ENCODE peak calls at places on chromosome 1, in ten cellular contexts. L is brain microvascular endothelial cell, V is fibroblast of pulmonary artery, U is neural progenitor cell, W is RWPE2, I is lower leg skin, P is adrenal gland, X is prostate gland, K is esophagus squamous epithelium, D is cardiac fibroblast. C is an unnamed sample.

GRCh38 chr1:102002057-102002456 is 5.3 kb upstream of the OLFM3 start:
- DNase-seq in L (no peak), K (no peak), X (no peak), D (no peak), P (no peak), V (no peak), U (no peak), I (no peak), W (no peak), C (no peak)

GRCh38 chr1:74426208-74426932 is 86.0 kb downstream of the LRRC53 start:
- DNase-seq in X (no peak), W (no peak), V (no peak), P (no peak), D (no peak), L (no peak), I (no peak), U (no peak), K (no peak), C (no peak)

GRCh38 chr1:21899972-21900371 is 37.1 kb downstream of the HSPG2 start:
- DNase-seq in I (no peak), P (no peak), X (no peak), L (no peak), D (peak), V (peak), W (peak), U (peak), K (no peak), C (no peak)

GRCh38 chr1:35202048-35202719 is 9.2 kb upstream of the SFPQ start:
- DNase-seq in X (peak), D (peak), K (no peak), W (no peak), U (peak), I (peak), P (peak), L (peak), V (peak), C (peak)

GRCh38 chr1:230141002-230141648 is 74.1 kb downstream of the GALNT2 start:
- DNase-seq in V (peak), U (no peak), K (no peak), P (no peak), I (no peak), W (no peak), L (peak), X (no peak), D (peak), C (peak)

GRCh38 chr1:1916882-1917281 is 1.8 kb downstream of the CALML6 start:
- DNase-seq in V (no peak), K (no peak), W (peak), D (no peak), L (no peak), P (no peak), I (no peak), U (no peak), X (no peak), C (no peak)

GRCh38 chr1:9848022-9848421 is 24.3 kb upstream of the CLSTN1 start:
- DNase-seq in K (no peak), I (no peak), W (no peak), P (peak), V (no peak), D (no peak), X (peak), U (no peak), L (no peak), C (no peak)

GRCh38 chr1:145706282-145706681 is 886 bp downstream of the PDZK1 start:
- DNase-seq in D (peak), X (no peak), U (no peak), V (no peak), P (no peak), L (peak), W (peak), I (peak), K (no peak), C (peak)

GRCh38 chr1:205069371-205070125 is 14.7 kb downstream of the TMEM81 start:
- DNase-seq in K (no peak), L (no peak), U (no peak), W (no peak), D (no peak), X (no peak), I (peak), V (no peak), P (no peak), C (no peak)

GRCh38 chr1:37602750-37603694 is 7.3 kb upstream of the GNL2 start:
- DNase-seq in K (no peak), D (peak), L (peak), V (peak), P (peak), W (no peak), I (no peak), U (peak), X (no peak), C (no peak)

GRCh38 chr1:37946703-37947360 is at the start of gene INPP5B:
- DNase-seq in V (peak), P (peak), W (no peak), D (peak), X (peak), I (peak), L (peak), K (peak), U (peak), C (peak)

GRCh38 chr1:68331117-68331865 is 99.0 kb upstream of the WLS start:
- DNase-seq in I (no peak), L (peak), K (no peak), V (peak), U (no peak), D (peak), X (no peak), W (no peak), P (no peak), C (peak)

GRCh38 chr1:184802739-184803492 is 48.3 kb upstream of the EDEM3 start:
- DNase-seq in V (no peak), W (no peak), U (no peak), I (no peak), X (no peak), D (peak), L (no peak), P (no peak), K (no peak), C (peak)

GRCh38 chr1:2095981-2096736 is 45.9 kb downstream of the PRKCZ start:
- DNase-seq in W (no peak), L (no peak), K (no peak), X (no peak), D (no peak), U (no peak), V (no peak), I (no peak), P (no peak), C (no peak)

GRCh38 chr1:173329747-173330146 is 122.6 kb upstream of the TNFSF4 start:
- DNase-seq in X (no peak), P (no peak), I (no peak), L (peak), W (no peak), K (no peak), D (peak), V (peak), U (no peak), C (peak)

GRCh38 chr1:109477821-109478220 is 5.9 kb upstream of the ATXN7L2 start:
- DNase-seq in L (no peak), P (no peak), D (no peak), W (no peak), K (no peak), U (no peak), I (peak), V (no peak), X (no peak), C (no peak)

GRCh38 chr1:119549719-119550141 is 42.7 kb downstream of the HSD3B1 start:
- DNase-seq in U (peak), D (peak), P (peak), X (peak), K (no peak), I (no peak), W (no peak), L (peak), V (peak), C (peak)

GRCh38 chr1:23696335-23696989 is 4.9 kb downstream of the RPL11 start:
- DNase-seq in P (no peak), L (peak), V (no peak), W (no peak), K (no peak), I (no peak), X (no peak), U (no peak), D (no peak), C (no peak)

GRCh38 chr1:23695667-23696066 is 4.1 kb downstream of the RPL11 start:
- DNase-seq in I (no peak), X (no peak), V (no peak), W (no peak), U (no peak), P (no peak), L (no peak), D (no peak), K (no peak), C (no peak)

GRCh38 chr1:23692308-23692871 is 784 bp downstream of the RPL11 start:
- DNase-seq in X (no peak), V (no peak), W (no peak), U (peak), I (no peak), P (no peak), L (no peak), D (no peak), K (no peak), C (no peak)

GRCh38 chr1:23693599-23693998 is 2.0 kb downstream of the RPL11 start:
- DNase-seq in P (no peak), D (no peak), U (no peak), I (no peak), X (no peak), L (no peak), K (no peak), V (no peak), W (no peak), C (no peak)

GRCh38 chr1:23694371-23694770 is 2.8 kb downstream of the RPL11 start:
- DNase-seq in D (no peak), K (no peak), X (no peak), W (no peak), L (no peak), P (no peak), V (no peak), U (no peak), I (no peak), C (no peak)
- H3K4me3 ChIP-seq in D (no peak), K (no peak), X (no peak), W (no peak), L (no peak), P (no peak), V (no peak), U (no peak), I (no peak), C (no peak)

GRCh38 chr1:29858646-29859045 is 622.3 kb downstream of the PTPRU start:
- DNase-seq in W (no peak), L (no peak), D (no peak), U (no peak), V (no peak), P (peak), X (no peak), I (peak), K (no peak), C (no peak)
- TF ChIP-seq CTCF in W (no peak), L (no peak), D (no peak), U (no peak), V (no peak), P (no peak), X (no peak), I (no peak), K (no peak), C (no peak)

DNA sequence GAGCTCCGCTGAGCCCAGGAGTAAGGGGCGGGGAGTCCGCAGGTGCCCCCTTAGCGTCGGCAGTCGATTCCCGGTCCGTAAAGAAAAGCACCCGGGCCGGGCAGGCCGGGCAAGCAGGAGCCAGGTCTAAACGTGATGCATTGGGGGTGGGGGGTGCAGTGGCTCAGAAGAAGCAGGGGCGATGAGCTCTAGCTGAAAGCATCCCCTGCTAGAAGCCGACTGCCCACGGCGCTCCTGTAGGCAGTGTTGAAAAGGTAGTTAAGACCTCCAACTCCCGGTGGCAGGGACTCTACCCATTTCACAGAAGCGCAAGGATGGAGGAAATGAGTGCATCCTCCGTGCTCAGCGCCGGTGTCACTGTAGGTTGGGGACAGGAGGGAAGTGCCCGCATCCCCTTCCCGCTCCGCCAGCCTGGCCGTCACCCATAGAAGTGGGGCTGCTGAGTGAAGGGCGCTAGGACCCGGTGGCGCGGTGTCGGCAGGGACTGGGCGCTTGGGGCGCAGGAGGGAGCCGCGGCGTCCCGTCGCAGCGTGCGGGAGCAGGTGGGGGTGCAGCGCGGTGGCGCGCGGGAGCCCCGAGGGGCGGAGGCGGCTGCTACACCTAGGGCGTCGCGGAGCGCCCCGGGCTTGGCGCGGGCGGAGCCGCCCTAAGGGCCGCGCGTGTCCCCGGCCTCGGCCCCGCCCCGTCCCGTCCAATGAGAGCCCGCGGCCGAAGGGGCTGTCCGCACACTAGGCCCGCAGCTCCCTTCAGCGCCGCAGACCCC is at the start of gene WNT2B:
- DNase-seq in V (no peak), D (no peak), W (no peak), L (no peak), X (no peak), U (peak), K (no peak), P (no peak), I (no peak), C (peak)
- H3K4me3 ChIP-seq in V (peak), D (peak), W (peak), L (peak), X (peak), U (peak), K (peak), P (no peak), I (peak), C (peak)

GRCh38 chr1:168407832-168408530 is 127.3 kb downstream of the TBX19 start:
- DNase-seq in U (no peak), X (no peak), I (no peak), P (no peak), L (no peak), W (no peak), D (no peak), V (no peak), K (no peak), C (no peak)
- TF ChIP-seq CTCF in U (no peak), X (no peak), I (no peak), P (no peak), L (no peak), W (no peak), D (no peak), V (no peak), K (no peak), C (no peak)

GRCh38 chr1:200887036-200887435 is 7.7 kb upstream of the INAVA start:
- DNase-seq in D (no peak), U (no peak), P (no peak), X (no peak), V (no peak), L (no peak), I (no peak), W (no peak), K (no peak), C (no peak)

GRCh38 chr1:200887772-200888348 is 6.8 kb upstream of the INAVA start:
- DNase-seq in X (no peak), I (no peak), K (no peak), L (no peak), P (no peak), U (peak), V (no peak), W (no peak), D (no peak), C (no peak)

GRCh38 chr1:200890027-200890426 is 4.7 kb upstream of the INAVA start:
- DNase-seq in V (no peak), W (no peak), I (no peak), X (no peak), L (no peak), P (no peak), U (no peak), K (no peak), D (no peak), C (no peak)

GRCh38 chr1:200889571-200889970 is 5.1 kb upstream of the INAVA start:
- DNase-seq in K (no peak), I (no peak), U (no peak), P (no peak), L (no peak), V (no peak), D (no peak), X (no peak), W (no peak), C (no peak)

DNA sequence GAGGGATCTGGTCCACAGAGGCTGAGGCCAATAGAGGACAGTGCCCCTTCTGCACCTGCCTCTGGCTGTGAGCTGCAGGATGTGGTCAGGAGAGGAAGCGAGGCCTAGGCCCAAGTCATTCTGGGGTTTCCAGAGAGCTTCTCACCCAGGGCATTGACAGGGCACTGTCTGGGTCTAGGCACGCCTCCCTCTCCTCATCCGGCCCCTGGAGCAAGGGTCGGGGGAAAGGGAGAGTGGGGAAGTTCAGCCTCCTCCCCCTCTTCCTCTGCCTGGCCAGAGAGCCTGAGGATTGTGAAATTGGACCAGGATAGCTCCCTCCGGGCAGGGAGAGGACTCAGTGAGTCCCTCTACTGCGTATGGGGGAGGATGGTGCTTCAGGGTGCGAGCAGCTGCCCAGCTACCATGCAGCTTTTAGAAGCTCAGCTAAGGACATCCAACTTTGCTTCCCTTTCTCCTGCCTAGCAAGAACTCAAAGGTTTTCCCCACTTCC is 6.3 kb upstream of the INAVA start:
- DNase-seq in I (no peak), W (no peak), D (no peak), X (no peak), K (no peak), L (no peak), V (peak), P (no peak), U (peak), C (no peak)
- H3K4me3 ChIP-seq in I (no peak), W (no peak), D (no peak), X (no peak), K (peak), L (no peak), V (no peak), P (no peak), U (no peak), C (no peak)

GRCh38 chr1:94538243-94538827 is 3.2 kb downstream of the F3 start:
- DNase-seq in I (no peak), X (no peak), K (no peak), D (no peak), V (no peak), L (no peak), P (no peak), U (peak), W (no peak), C (no peak)
- TF ChIP-seq CTCF in I (no peak), X (no peak), K (no peak), D (no peak), V (peak), L (peak), P (no peak), U (no peak), W (no peak), C (peak)

DNA sequence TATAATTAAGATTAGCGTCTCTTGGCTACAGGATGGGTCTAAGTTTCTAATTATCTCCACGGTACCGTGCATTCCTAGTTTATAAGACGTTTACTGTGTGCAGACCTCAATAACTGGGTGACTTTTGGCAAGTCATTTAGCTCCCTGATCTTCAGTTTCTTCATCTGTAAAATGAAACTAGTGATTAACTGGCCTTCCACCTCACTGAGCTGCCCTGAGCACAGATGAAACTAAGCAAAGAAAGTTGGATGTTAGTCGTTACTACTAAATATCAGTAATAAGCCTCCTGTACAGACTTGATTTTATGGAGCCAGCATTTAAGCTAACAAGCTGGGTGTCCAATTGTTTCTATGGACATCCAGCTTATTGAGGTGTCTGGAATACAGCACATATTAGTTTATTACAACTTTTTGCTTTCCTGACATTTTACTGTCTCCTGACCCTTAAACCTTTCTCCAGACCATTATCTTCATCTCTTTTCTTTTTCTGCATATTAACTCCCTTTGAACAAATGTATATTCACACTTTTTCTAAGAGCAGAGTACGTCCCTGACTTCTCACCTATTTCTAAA is 1.1 kb downstream of the CR2 start:
- DNase-seq in P (no peak), D (no peak), V (no peak), W (no peak), U (no peak), K (no peak), L (no peak), I (no peak), X (no peak), C (no peak)
- H3K4me3 ChIP-seq in P (no peak), D (no peak), V (no peak), W (no peak), U (peak), K (no peak), L (no peak), I (no peak), X (no peak), C (no peak)

C was measured in foreskin fibroblast.